ENCODE peak calls at places on chromosome 16, in nine cellular contexts. A, N, I, Y, P, X, F, D and H are unnamed samples.

GRCh38 chr16:51243836-51244483 is 92.9 kb upstream of the SALL1 start:
- DNase-seq in A (no peak), N (no peak), I (peak), Y (no peak), P (no peak), X (no peak), F (no peak), D (no peak), H (no peak)

GRCh38 chr16:68887107-68887506 is 43.8 kb downstream of the TANGO6 start:
- DNase-seq in A (no peak), N (no peak), I (no peak), Y (no peak), P (no peak), X (no peak), F (no peak), D (no peak), H (no peak)

GRCh38 chr16:48212033-48212432 is 32.1 kb upstream of the LONP2 start:
- DNase-seq in A (no peak), N (no peak), I (no peak), Y (no peak), P (no peak), X (no peak), F (no peak), D (no peak), H (no peak)

GRCh38 chr16:88194397-88195020 is 188.2 kb upstream of the ZNF469 start:
- DNase-seq in A (no peak), N (no peak), I (no peak), Y (no peak), P (no peak), X (no peak), F (no peak), D (no peak), H (no peak)

GRCh38 chr16:52581530-52581929 is 34.6 kb upstream of the TOX3 start:
- DNase-seq in A (no peak), N (no peak), I (peak), Y (no peak), P (no peak), X (no peak), F (no peak), D (no peak), H (no peak)

GRCh38 chr16:29809850-29810698 is 1.9 kb upstream of the PRRT2 start:
- DNase-seq in A (peak), N (no peak), I (no peak), Y (no peak), P (no peak), X (peak), F (no peak), D (no peak), H (no peak)

GRCh38 chr16:82945420-82946096 is 318.8 kb downstream of the CDH13 start:
- DNase-seq in A (no peak), N (no peak), I (no peak), Y (no peak), P (no peak), X (no peak), F (no peak), D (no peak), H (no peak)

GRCh38 chr16:89583197-89583894 is 7.8 kb downstream of the CPNE7 start:
- DNase-seq in A (no peak), N (no peak), I (no peak), Y (peak), P (no peak), X (no peak), F (no peak), D (no peak), H (no peak)

GRCh38 chr16:56116577-56116964 is 74.7 kb upstream of the GNAO1 start:
- DNase-seq in A (peak), N (no peak), I (no peak), Y (no peak), P (no peak), X (no peak), F (no peak), D (no peak), H (no peak)

GRCh38 chr16:88988980-88989791 is 12.2 kb upstream of the CBFA2T3 start:
- DNase-seq in A (no peak), N (no peak), I (no peak), Y (peak), P (no peak), X (no peak), F (no peak), D (no peak), H (no peak)

DNA sequence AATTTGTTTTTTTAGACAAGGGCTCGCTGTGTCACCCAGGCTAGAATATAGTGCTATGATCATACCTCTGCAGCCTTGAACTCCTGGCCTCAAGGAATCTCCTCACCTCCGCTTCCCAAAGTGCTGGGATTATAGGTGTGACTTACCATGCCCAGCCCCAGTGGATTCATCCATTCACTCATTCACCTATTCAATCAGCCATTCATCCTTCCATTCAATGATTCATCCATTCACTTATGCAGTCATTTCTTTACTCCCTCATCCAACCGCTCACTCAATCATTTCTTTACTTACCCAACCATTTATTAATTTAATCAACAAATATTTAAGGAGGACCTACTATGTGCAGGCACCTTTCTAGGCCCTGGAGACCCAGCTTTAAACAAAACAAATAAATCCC is 25.7 kb downstream of the DEXI start:
- DNase-seq in A (no peak), N (no peak), I (no peak), Y (no peak), P (no peak), X (no peak), F (no peak), D (no peak), H (no peak)
- H3K27ac ChIP-seq in A (no peak), N (no peak), I (no peak), Y (no peak), P (no peak), X (no peak), F (no peak), D (no peak), H (no peak)

DNA sequence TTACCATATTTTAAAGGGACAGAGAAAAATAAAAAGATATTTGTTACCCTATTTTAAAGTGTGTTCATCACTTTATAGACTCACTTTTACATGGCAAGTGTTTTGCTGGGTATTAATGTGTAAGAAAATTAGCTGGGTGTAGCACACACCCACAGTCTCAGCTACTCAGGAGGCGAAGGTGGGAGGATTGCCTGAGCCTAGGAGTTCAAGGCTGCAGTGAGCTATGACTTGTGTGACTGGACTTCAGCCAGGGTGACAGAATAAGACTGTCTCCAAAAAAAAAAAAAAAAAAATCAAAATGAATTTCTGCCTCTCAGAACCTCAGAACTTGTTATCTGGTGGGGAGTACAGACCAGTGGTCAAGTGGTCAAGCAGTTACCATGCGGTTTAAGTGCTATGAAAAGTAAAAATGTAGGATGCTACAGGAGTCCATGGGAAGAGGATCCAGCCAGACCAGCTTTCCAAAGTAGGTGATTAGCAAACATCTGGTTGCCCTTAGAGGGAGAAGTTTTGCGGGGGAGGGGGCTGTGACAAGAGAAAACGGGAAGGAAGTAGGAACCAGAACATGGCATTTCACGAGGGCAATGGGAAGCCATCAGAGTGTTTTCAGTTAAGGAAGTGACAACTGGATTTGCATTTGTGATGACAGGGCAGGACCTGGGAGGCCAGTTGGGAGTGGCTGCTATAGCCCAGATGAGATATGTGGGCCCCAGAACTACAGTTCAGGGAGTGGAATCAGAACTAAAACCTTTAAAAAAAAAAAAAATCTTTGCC is 13.9 kb downstream of the CNEP1R1 start:
- DNase-seq in A (no peak), N (no peak), I (no peak), Y (no peak), P (no peak), X (no peak), F (no peak), D (no peak), H (peak)
- H3K27ac ChIP-seq in A (no peak), N (no peak), I (no peak), Y (no peak), P (no peak), X (no peak), F (no peak), D (no peak), H (no peak)

GRCh38 chr16:75107505-75107904 is 9.1 kb downstream of the LDHD start:
- DNase-seq in A (no peak), N (no peak), I (no peak), Y (no peak), P (no peak), X (peak), F (no peak), D (no peak), H (no peak)
- H3K27ac ChIP-seq in A (no peak), N (no peak), I (peak), Y (peak), P (peak), X (no peak), F (peak), D (no peak), H (no peak)

DNA sequence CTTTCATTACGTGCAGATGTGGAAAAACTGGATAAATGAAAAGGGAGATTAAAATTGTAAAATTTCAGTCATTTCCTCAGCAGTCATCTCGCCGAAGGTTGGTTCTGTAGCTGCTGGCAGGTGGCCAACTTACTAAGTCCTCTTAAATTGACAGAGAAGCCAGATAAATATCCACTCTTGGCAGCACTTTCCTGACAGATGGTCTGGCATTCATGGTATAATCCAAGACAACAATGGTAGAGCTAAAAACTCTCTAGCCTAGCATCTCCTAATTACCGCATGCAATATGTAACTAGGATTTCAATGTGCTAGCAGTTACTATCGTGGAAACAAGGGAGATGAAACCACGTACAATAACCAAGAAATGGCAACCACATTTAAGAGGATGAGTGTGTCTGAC is 306.3 kb downstream of the CNTNAP4 start:
- DNase-seq in A (no peak), N (no peak), I (no peak), Y (no peak), P (peak), X (no peak), F (no peak), D (no peak), H (no peak)
- H3K27ac ChIP-seq in A (no peak), N (no peak), I (no peak), Y (no peak), P (no peak), X (no peak), F (no peak), D (no peak), H (no peak)

GRCh38 chr16:84143081-84143480 is 1.9 kb downstream of the HSDL1 start:
- DNase-seq in A (no peak), N (no peak), I (no peak), Y (no peak), P (no peak), X (no peak), F (no peak), D (no peak), H (no peak)
- H3K27ac ChIP-seq in A (no peak), N (no peak), I (no peak), Y (no peak), P (no peak), X (no peak), F (no peak), D (no peak), H (no peak)

GRCh38 chr16:12461201-12461600 is 342.5 kb downstream of the CPPED1 start:
- DNase-seq in A (no peak), N (no peak), I (no peak), Y (no peak), P (no peak), X (no peak), F (no peak), D (no peak), H (no peak)

GRCh38 chr16:12461971-12462370 is 341.7 kb downstream of the CPPED1 start:
- DNase-seq in A (no peak), N (no peak), I (no peak), Y (no peak), P (no peak), X (no peak), F (no peak), D (no peak), H (no peak)

GRCh38 chr16:12463961-12464360 is 339.7 kb downstream of the CPPED1 start:
- DNase-seq in A (no peak), N (no peak), I (no peak), Y (no peak), P (no peak), X (no peak), F (no peak), D (no peak), H (no peak)

GRCh38 chr16:12459993-12460392 is 343.7 kb downstream of the CPPED1 start:
- DNase-seq in A (no peak), N (no peak), I (no peak), Y (no peak), P (no peak), X (no peak), F (no peak), D (no peak), H (no peak)

GRCh38 chr16:12462690-12463646 is 340.7 kb downstream of the CPPED1 start:
- DNase-seq in A (no peak), N (no peak), I (no peak), Y (no peak), P (no peak), X (no peak), F (no peak), D (no peak), H (no peak)
- H3K27ac ChIP-seq in A (no peak), N (no peak), I (no peak), Y (no peak), P (no peak), X (no peak), F (no peak), D (no peak), H (no peak)

GRCh38 chr16:2914233-2914632 is 2.5 kb downstream of the FLYWCH1 start:
- DNase-seq in A (no peak), N (no peak), I (no peak), Y (no peak), P (no peak), X (no peak), F (no peak), D (no peak), H (no peak)
- H3K27ac ChIP-seq in A (no peak), N (no peak), I (no peak), Y (no peak), P (no peak), X (no peak), F (no peak), D (no peak), H (no peak)

GRCh38 chr16:81350306-81350615 is 35.5 kb downstream of the GAN start:
- DNase-seq in A (no peak), N (no peak), I (peak), Y (no peak), P (no peak), X (no peak), F (no peak), D (no peak), H (no peak)

GRCh38 chr16:81347425-81347824 is 32.7 kb downstream of the GAN start:
- DNase-seq in A (no peak), N (no peak), I (no peak), Y (no peak), P (no peak), X (no peak), F (no peak), D (no peak), H (no peak)

GRCh38 chr16:81353895-81354294 is 39.1 kb downstream of the GAN start:
- DNase-seq in A (no peak), N (no peak), I (no peak), Y (no peak), P (no peak), X (no peak), F (no peak), D (no peak), H (no peak)

GRCh38 chr16:81349608-81350305 is 35.0 kb downstream of the GAN start:
- DNase-seq in A (no peak), N (no peak), I (no peak), Y (no peak), P (no peak), X (no peak), F (no peak), D (no peak), H (no peak)
- H3K27ac ChIP-seq in A (no peak), N (no peak), I (no peak), Y (no peak), P (no peak), X (no peak), F (no peak), D (no peak), H (no peak)

DNA sequence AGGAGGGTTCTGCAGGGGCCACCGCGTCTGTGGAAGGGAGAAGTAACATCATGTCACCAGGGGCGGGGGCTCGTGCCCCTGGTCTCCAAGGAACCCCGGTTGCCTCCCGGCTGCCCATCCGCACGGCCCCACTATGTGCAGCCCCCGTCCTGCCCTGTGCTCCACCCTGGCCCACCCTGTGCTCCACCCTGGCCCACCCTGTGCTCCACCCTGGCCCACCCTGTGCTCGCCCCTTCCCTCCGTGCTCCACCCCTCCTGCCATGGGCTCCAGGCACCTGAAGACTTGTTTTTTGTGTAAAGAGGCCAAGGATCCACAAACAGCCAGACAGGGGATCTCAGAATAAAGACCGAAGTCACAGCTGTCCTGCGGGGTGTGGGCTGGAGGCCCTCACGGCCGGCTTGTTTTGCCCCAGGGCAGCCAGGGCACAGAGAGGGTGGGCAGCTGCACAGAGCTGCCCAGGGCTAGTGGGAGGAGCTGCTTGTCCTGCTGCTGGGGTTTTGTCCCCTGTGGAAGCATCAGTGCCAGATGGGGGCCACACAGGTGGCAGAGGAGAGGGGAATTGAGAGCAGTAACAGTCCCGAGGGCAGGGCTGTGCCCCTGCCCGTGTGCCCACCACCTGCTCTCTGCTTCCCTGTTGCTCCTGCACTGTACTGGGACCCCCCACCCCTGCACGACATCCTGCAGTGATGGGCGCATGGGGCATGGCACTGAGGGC is 147.0 kb upstream of the CIBAR2 start:
- DNase-seq in A (no peak), N (no peak), I (no peak), Y (no peak), P (no peak), X (no peak), F (no peak), D (no peak), H (no peak)
- H3K27ac ChIP-seq in A (no peak), N (no peak), I (no peak), Y (no peak), P (no peak), X (no peak), F (no peak), D (no peak), H (no peak)